ENCODE peak calls at places on chromosomes 16 and 17, in eight cellular contexts. G is GM12864, O is bronchial epithelial cell, J is gastrocnemius medialis, M is stomach, E is nephron progenitor cell, R is fibroblast of the aortic adventitia, Q is WTC11. F is an unnamed sample.

GRCh38 chr16:50398336-50398735 is 29.5 kb upstream of the BRD7 start:
- DNase-seq in G (no peak), O (no peak), J (no peak), M (no peak), E (no peak), R (no peak), Q (no peak), F (no peak)

GRCh38 chr17:45019177-45019711 is 32.2 kb downstream of the DCAKD start:
- DNase-seq in G (no peak), O (no peak), J (no peak), M (peak), E (peak), R (peak), Q (no peak), F (peak)

GRCh38 chr16:50354629-50355456 is 13.9 kb downstream of the BRD7 start:
- DNase-seq in G (no peak), O (peak), J (no peak), M (no peak), E (no peak), R (peak), Q (no peak), F (no peak)

GRCh38 chr17:68460715-68461114 is 3.4 kb upstream of the WIPI1 start:
- DNase-seq in G (no peak), O (no peak), J (no peak), M (no peak), E (no peak), R (peak), Q (no peak), F (no peak)

GRCh38 chr16:66541388-66542360 is 8.2 kb downstream of the TK2 start:
- DNase-seq in G (no peak), O (no peak), J (no peak), M (no peak), E (no peak), R (no peak), Q (no peak), F (no peak)

GRCh38 chr17:57006040-57006439 is 28.1 kb downstream of the SCPEP1 start:
- DNase-seq in G (no peak), O (no peak), J (no peak), M (no peak), E (no peak), R (no peak), Q (no peak), F (no peak)

GRCh38 chr16:1159973-1160772 is 7.3 kb downstream of the CACNA1H start:
- DNase-seq in G (no peak), O (peak), J (peak), M (no peak), E (peak), R (no peak), Q (peak), F (peak)

GRCh38 chr17:4199818-4200402 is 56.9 kb downstream of the CYB5D2 start:
- DNase-seq in G (no peak), O (peak), J (no peak), M (no peak), E (peak), R (peak), Q (peak), F (no peak)

GRCh38 chr16:82655315-82655714 is 28.5 kb downstream of the CDH13 start:
- DNase-seq in G (no peak), O (no peak), J (no peak), M (peak), E (no peak), R (peak), Q (no peak), F (no peak)

GRCh38 chr17:41486809-41487530 is 2.7 kb downstream of the KRT36 start:
- DNase-seq in G (no peak), O (no peak), J (no peak), M (peak), E (peak), R (no peak), Q (peak), F (peak)

GRCh38 chr16:85675528-85675927 is 13.2 kb downstream of the GINS2 start:
- DNase-seq in G (no peak), O (no peak), J (no peak), M (no peak), E (no peak), R (peak), Q (no peak), F (no peak)

GRCh38 chr17:31051517-31051916 is 43.3 kb upstream of the NF1 start:
- DNase-seq in G (no peak), O (no peak), J (no peak), M (no peak), E (no peak), R (peak), Q (no peak), F (no peak)

GRCh38 chr17:80899402-80900268 is 92.0 kb upstream of the CHMP6 start:
- DNase-seq in G (no peak), O (peak), J (no peak), M (peak), E (peak), R (peak), Q (peak), F (peak)

GRCh38 chr17:15076991-15077663 is 188.0 kb downstream of the PMP22 start:
- DNase-seq in G (no peak), O (no peak), J (no peak), M (no peak), E (no peak), R (no peak), Q (no peak), F (no peak)

GRCh38 chr17:29495011-29495410 is 71.8 kb downstream of the ABHD15 start:
- DNase-seq in G (no peak), O (peak), J (no peak), M (no peak), E (no peak), R (peak), Q (no peak), F (no peak)

GRCh38 chr17:27634781-27635180 is 3.8 kb downstream of the LGALS9 start:
- DNase-seq in G (no peak), O (no peak), J (no peak), M (no peak), E (no peak), R (no peak), Q (no peak), F (no peak)

GRCh38 chr17:49604314-49604869 is 28.7 kb downstream of the NXPH3 start:
- DNase-seq in G (no peak), O (no peak), J (no peak), M (no peak), E (no peak), R (no peak), Q (no peak), F (no peak)

GRCh38 chr16:46629331-46629843 is 8.2 kb upstream of the SHCBP1 start:
- DNase-seq in G (no peak), O (peak), J (no peak), M (no peak), E (no peak), R (peak), Q (no peak), F (no peak)
- TF ChIP-seq CTCF in G (peak), O (peak), J (no peak), M (no peak), E (peak), R (peak), Q (no peak), F (no peak)

GRCh38 chr17:72430611-72431432 is 310.0 kb downstream of the SOX9 start:
- DNase-seq in G (no peak), O (no peak), J (no peak), M (no peak), E (no peak), R (no peak), Q (peak), F (no peak)
- TF ChIP-seq CTCF in G (peak), O (no peak), J (no peak), M (no peak), E (no peak), R (peak), Q (peak), F (no peak)

GRCh38 chr17:66841328-66841727 is 6.4 kb downstream of the CACNG5 start:
- DNase-seq in G (no peak), O (peak), J (no peak), M (no peak), E (no peak), R (no peak), Q (no peak), F (no peak)
- TF ChIP-seq CTCF in G (no peak), O (peak), J (no peak), M (no peak), E (no peak), R (no peak), Q (no peak), F (no peak)

GRCh38 chr17:78040561-78041400 is 82.3 kb downstream of the TNRC6C start:
- DNase-seq in G (no peak), O (peak), J (peak), M (peak), E (no peak), R (peak), Q (no peak), F (peak)
- TF ChIP-seq CTCF in G (no peak), O (peak), J (no peak), M (no peak), E (no peak), R (peak), Q (no peak), F (peak)

DNA sequence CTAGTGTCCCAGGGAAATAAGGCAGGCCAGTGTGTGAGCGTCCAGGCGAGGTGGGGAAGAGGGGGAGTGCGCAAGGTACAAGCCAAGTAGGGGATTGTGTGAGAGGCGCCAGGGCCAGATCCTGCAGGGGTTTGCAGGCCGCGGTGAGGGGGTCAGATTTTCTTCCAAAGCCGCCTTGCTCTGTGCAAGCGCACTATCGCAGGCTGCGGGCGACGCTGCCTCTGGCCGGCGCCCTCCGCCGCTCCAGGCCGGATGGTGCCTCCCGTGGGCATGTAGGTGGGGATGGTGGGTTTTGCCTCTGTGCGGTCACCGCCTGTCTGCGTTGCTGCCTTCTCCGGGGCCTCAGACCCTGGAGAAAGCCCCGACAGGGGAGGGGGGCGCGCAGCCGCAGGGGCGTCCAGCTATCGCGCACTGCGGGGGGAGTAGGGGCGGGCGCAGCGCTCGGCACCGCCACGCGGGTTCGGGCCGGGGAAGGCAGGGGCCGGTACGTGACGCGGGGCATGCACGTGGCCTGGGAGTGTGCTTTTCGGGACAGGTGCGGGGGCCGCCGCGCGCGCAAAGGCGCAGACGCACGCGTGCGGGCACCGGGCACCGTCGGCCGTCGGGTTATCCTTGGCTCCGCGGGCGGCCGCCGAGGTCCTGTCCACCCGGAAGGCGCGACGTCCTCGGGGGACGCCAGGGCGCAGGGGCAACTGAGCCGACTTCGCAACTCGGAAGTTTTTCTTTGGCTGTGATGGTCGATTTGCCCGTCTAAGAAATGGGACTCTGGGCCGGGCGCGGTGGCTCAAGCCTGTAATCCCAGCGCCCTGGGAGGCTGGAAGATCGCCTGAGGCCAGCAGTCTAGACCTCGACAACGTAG is 1.1 kb upstream of the HAPSTR1 start:
- DNase-seq in G (no peak), O (no peak), J (peak), M (peak), E (peak), R (no peak), Q (peak), F (peak)
- TF ChIP-seq CTCF in G (no peak), O (no peak), J (no peak), M (no peak), E (no peak), R (no peak), Q (no peak), F (no peak)

DNA sequence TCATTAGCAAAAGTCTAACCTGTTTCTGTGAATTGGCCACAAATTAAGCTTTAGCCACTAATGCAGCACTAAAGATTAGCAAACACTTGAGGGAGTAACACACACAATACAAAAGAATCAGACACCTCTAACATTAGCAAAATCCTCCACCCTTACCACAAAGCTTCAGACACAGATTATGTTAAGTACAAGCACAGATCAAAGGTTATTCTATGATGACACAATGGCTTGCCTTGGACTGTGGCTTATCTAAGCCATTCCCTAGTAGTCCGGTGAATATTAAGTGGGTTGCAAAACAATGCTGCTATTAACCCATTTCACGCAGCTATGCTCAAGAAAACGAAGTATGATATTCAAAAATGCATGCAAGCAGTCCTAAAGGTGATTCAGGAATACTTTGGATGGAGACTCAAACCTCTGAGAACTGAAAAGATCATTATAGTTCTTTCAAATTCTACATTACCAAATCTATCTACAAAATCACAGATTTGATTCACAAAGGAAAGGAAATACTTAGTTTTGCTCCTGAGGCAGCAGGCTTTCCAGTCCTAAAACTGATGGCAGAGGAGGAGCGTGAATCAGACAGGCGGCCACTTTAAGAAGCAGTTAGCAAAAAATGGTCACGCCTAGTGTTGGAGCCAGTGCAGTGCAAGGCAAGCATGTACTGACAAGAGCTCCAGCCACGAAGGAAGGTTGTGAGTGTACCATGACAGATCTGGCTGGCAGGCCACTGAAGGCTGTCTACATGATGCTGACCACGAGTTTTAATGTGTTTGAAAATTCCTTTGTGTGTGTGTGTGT is 67.2 kb downstream of the PARN start:
- DNase-seq in G (no peak), O (peak), J (no peak), M (peak), E (no peak), R (peak), Q (no peak), F (peak)
- TF ChIP-seq CTCF in G (no peak), O (peak), J (no peak), M (peak), E (no peak), R (peak), Q (no peak), F (peak)

DNA sequence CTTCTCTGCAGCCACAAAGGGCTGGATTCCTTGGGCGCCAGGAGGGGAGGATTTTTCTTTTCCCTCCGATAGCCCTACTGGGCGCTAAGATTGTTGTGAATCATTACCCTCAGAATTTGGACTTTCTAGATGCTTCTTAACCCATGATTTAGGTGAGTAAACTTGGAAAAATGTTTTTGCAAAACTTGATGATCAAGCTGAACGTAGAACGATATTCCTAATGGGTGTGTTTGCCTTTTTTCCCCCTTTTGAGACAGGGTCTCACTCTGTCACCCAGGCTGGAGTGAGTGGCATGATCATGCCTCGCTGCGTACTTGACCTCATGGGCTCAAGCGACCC is 43.8 kb downstream of the PGS1 start:
- DNase-seq in G (no peak), O (no peak), J (no peak), M (no peak), E (no peak), R (no peak), Q (no peak), F (no peak)
- TF ChIP-seq CTCF in G (no peak), O (no peak), J (no peak), M (no peak), E (peak), R (no peak), Q (no peak), F (no peak)

GRCh38 chr17:6713130-6713917 is at the start of gene SLC13A5:
- DNase-seq in G (no peak), O (peak), J (no peak), M (no peak), E (peak), R (peak), Q (peak), F (no peak)
- TF ChIP-seq CTCF in G (peak), O (peak), J (peak), M (no peak), E (peak), R (peak), Q (peak), F (peak)

GRCh38 chr17:37614823-37615222 is 5.6 kb upstream of the SYNRG start:
- DNase-seq in G (no peak), O (peak), J (no peak), M (no peak), E (no peak), R (no peak), Q (no peak), F (no peak)

GRCh38 chr17:37608369-37609169 is 649 bp downstream of the SYNRG start:
- DNase-seq in G (no peak), O (peak), J (no peak), M (peak), E (no peak), R (peak), Q (peak), F (no peak)

GRCh38 chr17:37610971-37611370 is 1.8 kb upstream of the SYNRG start:
- DNase-seq in G (no peak), O (no peak), J (no peak), M (no peak), E (no peak), R (no peak), Q (no peak), F (no peak)

GRCh38 chr17:37609170-37610040 is at the start of gene SYNRG:
- DNase-seq in G (peak), O (peak), J (peak), M (peak), E (peak), R (peak), Q (peak), F (peak)

DNA sequence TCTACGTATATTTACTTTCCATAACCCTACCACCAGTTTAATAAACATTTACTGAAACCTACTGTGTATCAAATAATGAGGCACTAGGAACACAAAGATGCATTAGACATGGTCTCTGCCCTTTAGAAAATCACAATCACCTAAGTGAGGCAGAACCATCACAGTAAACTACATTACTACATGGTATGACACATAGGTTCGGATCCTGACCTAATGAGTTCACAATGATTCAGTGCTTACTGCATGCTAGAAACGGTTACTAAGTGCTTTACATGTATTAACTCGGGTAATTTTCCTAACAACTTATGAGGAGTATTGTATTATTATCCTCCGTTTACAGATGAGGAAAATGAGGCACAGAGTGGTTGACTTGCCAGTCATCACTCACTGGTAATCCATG is 5.2 kb upstream of the SYNRG start:
- DNase-seq in G (no peak), O (peak), J (no peak), M (no peak), E (no peak), R (peak), Q (no peak), F (no peak)
- TF ChIP-seq CTCF in G (no peak), O (no peak), J (no peak), M (no peak), E (no peak), R (no peak), Q (no peak), F (no peak)